ENCODE peak calls at places on chromosomes 5 and 9, in seven cellular contexts. V, P, S, Q, D, I and R are unnamed samples.

GRCh38 chr5:135364416-135365262 is 34.4 kb downstream of the MACROH2A1 start:
- DNase-seq in V (no peak), P (no peak), S (no peak), Q (no peak), D (no peak), I (no peak), R (no peak)

GRCh38 chr5:179229331-179229761 is 115.9 kb downstream of the ADAMTS2 start:
- DNase-seq in V (no peak), P (no peak), S (no peak), Q (peak; percentile 53), D (no peak), I (no peak), R (no peak)

GRCh38 chr9:784916-785315 is 56.6 kb upstream of the DMRT1 start:
- DNase-seq in V (no peak), P (no peak), S (no peak), Q (no peak), D (no peak), I (no peak), R (no peak)

GRCh38 chr9:16125637-16126036 is 572.8 kb downstream of the CCDC171 start:
- DNase-seq in V (peak; percentile 85), P (no peak), S (no peak), Q (no peak), D (no peak), I (no peak), R (no peak)

GRCh38 chr9:135714242-135715055 is 12.5 kb downstream of the KCNT1 start:
- DNase-seq in V (no peak), P (no peak), S (no peak), Q (no peak), D (peak; percentile 69), I (no peak), R (no peak)

GRCh38 chr9:21728781-21729180 is 73.7 kb upstream of the MTAP start:
- DNase-seq in V (peak; percentile 97), P (no peak), S (no peak), Q (no peak), D (no peak), I (no peak), R (peak; percentile 36)

GRCh38 chr5:152634596-152634995 is 229.5 kb upstream of the NMUR2 start:
- DNase-seq in V (no peak), P (no peak), S (no peak), Q (no peak), D (peak; percentile 51), I (peak; percentile 13), R (no peak)

GRCh38 chr5:179226696-179227095 is 118.6 kb downstream of the ADAMTS2 start:
- DNase-seq in V (peak; percentile 18), P (no peak), S (no peak), Q (peak; percentile 6), D (no peak), I (peak; percentile 3), R (no peak)

GRCh38 chr5:44536650-44537260 is 147.5 kb upstream of the FGF10 start:
- DNase-seq in V (no peak), P (no peak), S (no peak), Q (no peak), D (peak; percentile 79), I (peak; percentile 31), R (peak; percentile 13)

GRCh38 chr9:132651259-132651658 is 18.5 kb downstream of the DDX31 start:
- DNase-seq in V (peak; percentile 93), P (no peak), S (no peak), Q (no peak), D (no peak), I (no peak), R (peak; percentile 54)

GRCh38 chr9:136328622-136329041 is 1.3 kb downstream of the GPSM1 start:
- DNase-seq in V (peak; percentile 55), P (no peak), S (no peak), Q (no peak), D (peak; percentile 45), I (no peak), R (no peak)

GRCh38 chr9:133004091-133005072 is 25.9 kb downstream of the GFI1B start:
- DNase-seq in V (no peak), P (no peak), S (no peak), Q (no peak), D (peak; percentile 40), I (no peak), R (no peak)

GRCh38 chr5:133896446-133896845 is 72.0 kb downstream of the C5orf15 start:
- DNase-seq in V (no peak), P (no peak), S (no peak), Q (no peak), D (no peak), I (no peak), R (no peak)

GRCh38 chr9:107685901-107686300 is 196.3 kb upstream of the KLF4 start:
- DNase-seq in V (peak; percentile 35), P (no peak), S (no peak), Q (no peak), D (no peak), I (no peak), R (no peak)

GRCh38 chr5:177470759-177471536 is 2.5 kb downstream of the DBN1 start:
- DNase-seq in V (peak; percentile 75), P (no peak), S (no peak), Q (no peak), D (no peak), I (no peak), R (no peak)

GRCh38 chr5:52481216-52481615 is 306.5 kb upstream of the ITGA1 start:
- DNase-seq in V (no peak), P (no peak), S (no peak), Q (no peak), D (no peak), I (no peak), R (peak; percentile 52)

GRCh38 chr9:115976726-115977125 is 176.9 kb upstream of the PAPPA start:
- DNase-seq in V (no peak), P (no peak), S (no peak), Q (no peak), D (no peak), I (no peak), R (no peak)

GRCh38 chr5:143920772-143921171 is 108.8 kb downstream of the HMHB1 start:
- DNase-seq in V (peak; percentile 65), P (no peak), S (no peak), Q (no peak), D (no peak), I (no peak), R (no peak)

GRCh38 chr5:54249210-54250028 is 61.0 kb downstream of the ARL15 start:
- DNase-seq in V (peak; percentile 80), P (no peak), S (peak; percentile 56), Q (no peak), D (no peak), I (peak; percentile 21), R (no peak)

GRCh38 chr5:102711525-102712240 is 43.4 kb upstream of the PAM start:
- DNase-seq in V (no peak), P (no peak), S (no peak), Q (no peak), D (no peak), I (no peak), R (no peak)

GRCh38 chr5:62717211-62717927 is 138.8 kb downstream of the LRRC70 start:
- DNase-seq in V (no peak), P (no peak), S (no peak), Q (no peak), D (peak; percentile 29), I (no peak), R (peak; percentile 8)

GRCh38 chr5:44294492-44294891 is 94.7 kb downstream of the FGF10 start:
- DNase-seq in V (no peak), P (peak; percentile 49), S (peak; percentile 42), Q (no peak), D (no peak), I (peak; percentile 19), R (no peak)

GRCh38 chr5:137192293-137192743 is 306.8 kb downstream of the SPOCK1 start:
- DNase-seq in V (peak; percentile 84), P (no peak), S (no peak), Q (no peak), D (no peak), I (no peak), R (peak; percentile 64)

GRCh38 chr9:21440139-21440538 is at the start of gene IFNA1:
- DNase-seq in V (no peak), P (no peak), S (no peak), Q (no peak), D (no peak), I (no peak), R (no peak)

GRCh38 chr5:1105350-1106265 is 6.3 kb downstream of the SLC12A7 start:
- DNase-seq in V (no peak), P (no peak), S (no peak), Q (no peak), D (no peak), I (peak; percentile 58), R (no peak)

GRCh38 chr9:20256284-20256948 is 365.9 kb downstream of the MLLT3 start:
- DNase-seq in V (no peak), P (no peak), S (no peak), Q (no peak), D (no peak), I (no peak), R (peak; percentile 20)
- H3K27ac ChIP-seq in V (no peak overlapping the region), P (no peak overlapping the region), S (no peak overlapping the region), Q (no peak overlapping the region), D (no peak overlapping the region), I (no peak overlapping the region), R (no peak overlapping the region)

DNA sequence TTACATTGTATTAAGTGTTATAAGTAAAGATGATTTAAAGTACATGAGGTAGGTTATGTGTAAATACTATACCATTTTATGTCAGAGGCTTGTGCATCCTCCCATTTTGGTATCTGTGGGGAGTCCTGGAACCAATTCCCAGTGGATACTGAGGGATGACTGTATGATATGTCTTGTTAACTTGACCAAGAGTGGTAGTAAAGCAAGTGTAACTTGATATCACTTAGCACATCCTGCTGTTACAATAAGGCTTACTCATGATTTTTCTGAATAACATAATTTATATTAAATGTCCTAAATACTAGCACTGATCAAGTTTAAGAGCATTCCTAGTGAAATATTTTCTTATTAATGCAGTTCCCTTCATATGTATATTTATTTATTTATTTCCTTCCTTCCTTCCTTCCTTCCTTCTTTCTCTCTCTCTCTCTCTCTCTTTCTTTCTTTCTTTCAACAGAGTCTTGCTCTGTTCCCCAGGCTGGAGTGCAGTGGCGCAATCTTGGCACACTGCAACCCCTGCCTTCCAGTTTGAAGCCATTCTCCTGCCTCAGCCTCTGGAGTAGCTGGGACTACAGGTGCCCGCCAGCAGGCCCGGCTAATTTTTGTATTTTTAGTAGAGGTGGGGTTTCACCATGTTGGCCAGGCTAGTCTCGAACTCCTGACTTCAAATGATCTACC is 7.5 kb downstream of the NDFIP1 start:
- DNase-seq in V (peak; percentile 61), P (no peak), S (no peak), Q (no peak), D (no peak), I (no peak), R (peak; percentile 23)
- H3K4me1 ChIP-seq in V (no peaks in the 10 kb centered on the region), P (peaks cover 29% of the 10 kb centered on the region), S (peaks cover 68% of the 10 kb centered on the region), Q (peaks cover 100% of the 10 kb centered on the region), D (peaks cover 22% of the 10 kb centered on the region), I (peaks cover 37% of the 10 kb centered on the region), R (peaks cover 5% of the 10 kb centered on the region)

GRCh38 chr9:89410709-89411111 is 87.2 kb downstream of the SEMA4D start:
- DNase-seq in V (no peak), P (no peak), S (no peak), Q (no peak), D (peak; percentile 54), I (no peak), R (no peak)
- TF ChIP-seq CTCF in V (no peak), P (no peak), S (no peak), Q (no peak), D (peak; percentile 25), I (no peak), R (peak; percentile 44)

DNA sequence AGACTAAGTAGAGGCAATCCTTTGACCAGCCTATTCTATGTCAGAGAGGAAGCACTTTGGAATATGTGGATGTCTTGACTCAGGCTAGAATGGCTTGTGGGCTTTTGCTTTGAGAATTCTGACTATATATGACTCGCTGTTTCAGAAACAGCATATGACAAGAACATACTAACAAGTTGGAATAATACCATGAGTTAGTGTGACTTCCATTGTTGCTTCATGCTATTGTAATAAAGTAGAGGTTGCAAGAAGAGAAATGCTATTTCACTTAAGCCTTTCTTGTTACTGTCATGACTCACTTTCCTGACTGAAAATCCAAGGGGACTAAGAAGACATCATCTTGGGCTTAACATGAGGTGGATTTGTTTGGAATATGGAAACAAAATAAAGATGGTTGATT is 339.6 kb upstream of the RFX3 start:
- DNase-seq in V (peak; percentile 71), P (no peak), S (no peak), Q (no peak), D (no peak), I (no peak), R (peak; percentile 56)
- H3K27ac ChIP-seq in V (no peak overlapping the region), P (peak overlapping the region; percentile 76), S (no peak overlapping the region), Q (no peak overlapping the region), D (no peak overlapping the region), I (no peak overlapping the region), R (no peak overlapping the region)